ENCODE peak calls at places on chromosomes 4 and X, in six cellular contexts. One of them, this sample, is unnamed.

GRCh38 chr4:172480471-172480870 is 667.3 kb downstream of the GALNTL6 start:
- DNase-seq in upper lobe of left lung: no peak
- DNase-seq in lower lobe of right lung: no peak
- DNase-seq in HCT116: no peak
- DNase-seq in thoracic aorta: no peak
- DNase-seq in sigmoid colon: no peak
- DNase-seq in this sample: no peak

GRCh38 chr4:74675673-74676279 is 118.5 kb downstream of the BTC start:
- DNase-seq in lower lobe of right lung: no peak
- DNase-seq in upper lobe of left lung: no peak
- DNase-seq in sigmoid colon: no peak
- DNase-seq in thoracic aorta: no peak
- DNase-seq in HCT116: peak; percentile 80
- DNase-seq in this sample: peak; percentile 47

GRCh38 chrX:15606064-15606590 is 5.4 kb upstream of the ACE2 start:
- DNase-seq in sigmoid colon: no peak
- DNase-seq in upper lobe of left lung: no peak
- DNase-seq in HCT116: no peak
- DNase-seq in lower lobe of right lung: no peak
- DNase-seq in thoracic aorta: no peak
- DNase-seq in this sample: peak; percentile 31

GRCh38 chr4:164802301-164802700 is 48.4 kb downstream of the SMIM31 start:
- DNase-seq in sigmoid colon: no peak
- DNase-seq in lower lobe of right lung: no peak
- DNase-seq in thoracic aorta: no peak
- DNase-seq in HCT116: no peak
- DNase-seq in upper lobe of left lung: no peak
- DNase-seq in this sample: no peak

GRCh38 chr4:77194989-77195388 is 38.0 kb downstream of the CCNG2 start:
- DNase-seq in sigmoid colon: no peak
- DNase-seq in upper lobe of left lung: no peak
- DNase-seq in thoracic aorta: no peak
- DNase-seq in lower lobe of right lung: no peak
- DNase-seq in HCT116: no peak
- DNase-seq in this sample: no peak

GRCh38 chr4:139603576-139604387 is 47.8 kb upstream of the SETD7 start:
- DNase-seq in HCT116: peak; percentile 49
- DNase-seq in thoracic aorta: no peak
- DNase-seq in lower lobe of right lung: no peak
- DNase-seq in upper lobe of left lung: no peak
- DNase-seq in sigmoid colon: no peak
- DNase-seq in this sample: peak; percentile 51

GRCh38 chrX:14124562-14124961 is 94.9 kb upstream of the GEMIN8 start:
- DNase-seq in upper lobe of left lung: no peak
- DNase-seq in HCT116: no peak
- DNase-seq in sigmoid colon: no peak
- DNase-seq in lower lobe of right lung: no peak
- DNase-seq in thoracic aorta: no peak
- DNase-seq in this sample: no peak

GRCh38 chrX:47958943-47959342 is 44.8 kb downstream of the ZNF182 start:
- DNase-seq in lower lobe of right lung: no peak
- DNase-seq in upper lobe of left lung: no peak
- DNase-seq in HCT116: no peak
- DNase-seq in thoracic aorta: no peak
- DNase-seq in sigmoid colon: no peak
- DNase-seq in this sample: no peak

GRCh38 chrX:57596109-57596870 is 4.5 kb downstream of the ZXDB start:
- DNase-seq in HCT116: no peak
- DNase-seq in upper lobe of left lung: no peak
- DNase-seq in sigmoid colon: no peak
- DNase-seq in lower lobe of right lung: no peak
- DNase-seq in thoracic aorta: no peak
- DNase-seq in this sample: no peak

GRCh38 chrX:125436855-125437254 is 117.2 kb downstream of the TEX13C start:
- DNase-seq in HCT116: no peak
- DNase-seq in sigmoid colon: no peak
- DNase-seq in upper lobe of left lung: no peak
- DNase-seq in lower lobe of right lung: no peak
- DNase-seq in thoracic aorta: no peak
- DNase-seq in this sample: no peak

GRCh38 chr4:139454111-139454600 is at the start of gene RAB33B:
- DNase-seq in sigmoid colon: no peak
- DNase-seq in lower lobe of right lung: no peak
- DNase-seq in upper lobe of left lung: no peak
- DNase-seq in HCT116: no peak
- DNase-seq in thoracic aorta: peak; percentile 60
- DNase-seq in this sample: no peak

GRCh38 chr4:151012836-151013235 is 2.2 kb downstream of the LRBA start:
- DNase-seq in thoracic aorta: no peak
- DNase-seq in lower lobe of right lung: no peak
- DNase-seq in HCT116: peak; percentile 7
- DNase-seq in sigmoid colon: no peak
- DNase-seq in upper lobe of left lung: no peak
- DNase-seq in this sample: peak; percentile 28

GRCh38 chr4:101155368-101155767 is 192.0 kb downstream of the PPP3CA start:
- DNase-seq in lower lobe of right lung: no peak
- DNase-seq in HCT116: peak; percentile 97
- DNase-seq in upper lobe of left lung: no peak
- DNase-seq in thoracic aorta: no peak
- DNase-seq in sigmoid colon: no peak
- DNase-seq in this sample: no peak

GRCh38 chrX:94655180-94655579 is 981.2 kb downstream of the FAM133A start:
- DNase-seq in thoracic aorta: no peak
- DNase-seq in HCT116: no peak
- DNase-seq in lower lobe of right lung: peak; percentile 30
- DNase-seq in sigmoid colon: no peak
- DNase-seq in upper lobe of left lung: no peak
- DNase-seq in this sample: no peak

GRCh38 chrX:13689519-13690211 is 737 bp downstream of the RAB9A start:
- DNase-seq in lower lobe of right lung: no peak
- DNase-seq in sigmoid colon: no peak
- DNase-seq in upper lobe of left lung: no peak
- DNase-seq in HCT116: no peak
- DNase-seq in thoracic aorta: no peak
- DNase-seq in this sample: no peak

GRCh38 chr4:54011201-54011600 is 53.2 kb downstream of the CHIC2 start:
- DNase-seq in sigmoid colon: no peak
- DNase-seq in lower lobe of right lung: no peak
- DNase-seq in thoracic aorta: no peak
- DNase-seq in upper lobe of left lung: no peak
- DNase-seq in HCT116: no peak
- DNase-seq in this sample: no peak

GRCh38 chr4:163565228-163566040 is 70.9 kb downstream of the TMA16 start:
- DNase-seq in lower lobe of right lung: no peak
- DNase-seq in HCT116: no peak
- DNase-seq in thoracic aorta: no peak
- DNase-seq in sigmoid colon: no peak
- DNase-seq in upper lobe of left lung: no peak
- DNase-seq in this sample: no peak

GRCh38 chr4:85823295-85823694 is 348.3 kb downstream of the ARHGAP24 start:
- DNase-seq in upper lobe of left lung: no peak
- DNase-seq in lower lobe of right lung: no peak
- DNase-seq in thoracic aorta: no peak
- DNase-seq in HCT116: peak; percentile 27
- DNase-seq in sigmoid colon: no peak
- DNase-seq in this sample: no peak

GRCh38 chr4:61443813-61444510 is 243.8 kb downstream of the ADGRL3 start:
- DNase-seq in thoracic aorta: no peak
- DNase-seq in sigmoid colon: no peak
- DNase-seq in HCT116: no peak
- DNase-seq in upper lobe of left lung: no peak
- DNase-seq in lower lobe of right lung: no peak
- DNase-seq in this sample: no peak

GRCh38 chrX:115906881-115907280 is 263.7 kb upstream of the AGTR2 start:
- DNase-seq in HCT116: no peak
- DNase-seq in lower lobe of right lung: no peak
- DNase-seq in thoracic aorta: no peak
- DNase-seq in upper lobe of left lung: no peak
- DNase-seq in sigmoid colon: no peak
- DNase-seq in this sample: no peak

GRCh38 chr4:52954771-52955170 is 92.7 kb downstream of the RASL11B start:
- DNase-seq in lower lobe of right lung: no peak
- DNase-seq in thoracic aorta: no peak
- DNase-seq in upper lobe of left lung: no peak
- DNase-seq in sigmoid colon: no peak
- DNase-seq in HCT116: no peak
- DNase-seq in this sample: no peak

GRCh38 chr4:119103263-119103662 is 32.4 kb upstream of the MYOZ2 start:
- DNase-seq in upper lobe of left lung: no peak
- DNase-seq in thoracic aorta: no peak
- DNase-seq in sigmoid colon: peak; percentile 72
- DNase-seq in lower lobe of right lung: peak; percentile 50
- DNase-seq in HCT116: peak; percentile 85
- DNase-seq in this sample: peak; percentile 41

GRCh38 chrX:19270727-19271126 is 73.0 kb upstream of the PDHA1 start:
- DNase-seq in thoracic aorta: no peak
- DNase-seq in HCT116: no peak
- DNase-seq in upper lobe of left lung: no peak
- DNase-seq in sigmoid colon: no peak
- DNase-seq in lower lobe of right lung: no peak
- DNase-seq in this sample: no peak

GRCh38 chr4:152165146-152165545 is 370.7 kb downstream of the FBXW7 start:
- DNase-seq in lower lobe of right lung: no peak
- DNase-seq in sigmoid colon: no peak
- DNase-seq in upper lobe of left lung: no peak
- DNase-seq in HCT116: no peak
- DNase-seq in thoracic aorta: no peak
- DNase-seq in this sample: no peak

GRCh38 chr4:152038238-152038637 is 277.4 kb upstream of the GATB start:
- DNase-seq in lower lobe of right lung: no peak
- DNase-seq in HCT116: no peak
- DNase-seq in sigmoid colon: no peak
- DNase-seq in upper lobe of left lung: no peak
- DNase-seq in thoracic aorta: no peak
- DNase-seq in this sample: no peak

DNA sequence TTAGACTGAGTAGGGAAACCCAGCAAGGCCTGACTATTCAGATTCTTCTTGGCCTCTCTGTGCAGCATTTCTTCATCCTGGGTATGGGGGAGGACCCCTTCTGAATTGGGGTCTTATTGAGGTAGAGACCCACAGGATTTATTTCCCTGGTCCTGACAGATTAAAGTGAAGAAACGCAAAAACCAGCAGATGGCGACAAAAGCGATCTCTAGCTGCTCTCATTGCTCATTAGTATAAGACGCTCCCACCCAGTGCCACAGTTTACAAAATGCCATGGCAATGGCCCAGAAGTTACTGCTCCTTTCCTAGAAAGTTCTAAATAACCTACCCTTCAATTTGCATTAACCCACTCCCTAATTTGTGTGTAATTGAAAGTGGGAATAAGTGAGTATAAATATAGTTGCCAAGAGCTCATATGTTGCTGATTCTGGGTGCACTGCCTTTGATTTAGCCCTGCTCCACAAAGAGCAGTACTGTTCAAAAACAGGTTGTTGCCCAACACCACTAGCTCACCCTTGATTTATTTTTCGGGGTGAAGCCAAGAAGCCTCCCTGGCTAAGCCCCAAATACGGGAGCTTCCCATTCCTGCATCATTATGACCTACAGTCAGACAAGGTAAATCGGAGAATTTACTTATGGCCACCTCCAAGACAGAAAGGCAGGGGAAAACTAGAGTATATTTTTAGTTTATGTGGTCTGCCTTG is 3.7 kb upstream of the BEX4 start:
- DNase-seq in upper lobe of left lung: no peak
- DNase-seq in HCT116: peak; percentile 10
- DNase-seq in lower lobe of right lung: no peak
- DNase-seq in thoracic aorta: no peak
- DNase-seq in sigmoid colon: peak; percentile 63
- DNase-seq in this sample: peak; percentile 39
- TF ChIP-seq CTCF in upper lobe of left lung: no peak
- TF ChIP-seq CTCF in HCT116: peak; percentile 37
- TF ChIP-seq CTCF in lower lobe of right lung: peak; percentile 45
- TF ChIP-seq CTCF in thoracic aorta: no peak
- TF ChIP-seq CTCF in sigmoid colon: no peak
- TF ChIP-seq CTCF in this sample: peak; percentile 43

GRCh38 chrX:140034916-140035315 is 69.6 kb upstream of the CXorf66 start:
- DNase-seq in upper lobe of left lung: no peak
- DNase-seq in lower lobe of right lung: no peak
- DNase-seq in thoracic aorta: no peak
- DNase-seq in HCT116: no peak
- DNase-seq in sigmoid colon: no peak
- DNase-seq in this sample: no peak
- TF ChIP-seq CTCF in upper lobe of left lung: no peak
- TF ChIP-seq CTCF in lower lobe of right lung: no peak
- TF ChIP-seq CTCF in thoracic aorta: no peak
- TF ChIP-seq CTCF in HCT116: peak; percentile 11
- TF ChIP-seq CTCF in sigmoid colon: no peak
- TF ChIP-seq CTCF in this sample: no peak

GRCh38 chrX:87755493-87755892 is 237.9 kb downstream of the KLHL4 start:
- DNase-seq in upper lobe of left lung: no peak
- DNase-seq in sigmoid colon: no peak
- DNase-seq in HCT116: no peak
- DNase-seq in thoracic aorta: no peak
- DNase-seq in lower lobe of right lung: no peak
- DNase-seq in this sample: no peak
- TF ChIP-seq CTCF in upper lobe of left lung: no peak
- TF ChIP-seq CTCF in sigmoid colon: no peak
- TF ChIP-seq CTCF in HCT116: no peak
- TF ChIP-seq CTCF in thoracic aorta: no peak
- TF ChIP-seq CTCF in lower lobe of right lung: no peak
- TF ChIP-seq CTCF in this sample: no peak

GRCh38 chr4:150010525-150011126 is 67.6 kb upstream of the DCLK2 start:
- DNase-seq in HCT116: peak; percentile 63
- DNase-seq in lower lobe of right lung: no peak
- DNase-seq in sigmoid colon: no peak
- DNase-seq in thoracic aorta: peak; percentile 5
- DNase-seq in upper lobe of left lung: no peak
- DNase-seq in this sample: peak; percentile 24
- TF ChIP-seq CTCF in HCT116: peak; percentile 74
- TF ChIP-seq CTCF in lower lobe of right lung: peak; percentile 47
- TF ChIP-seq CTCF in sigmoid colon: peak; percentile 60
- TF ChIP-seq CTCF in thoracic aorta: peak; percentile 69
- TF ChIP-seq CTCF in upper lobe of left lung: no peak
- TF ChIP-seq CTCF in this sample: no peak

DNA sequence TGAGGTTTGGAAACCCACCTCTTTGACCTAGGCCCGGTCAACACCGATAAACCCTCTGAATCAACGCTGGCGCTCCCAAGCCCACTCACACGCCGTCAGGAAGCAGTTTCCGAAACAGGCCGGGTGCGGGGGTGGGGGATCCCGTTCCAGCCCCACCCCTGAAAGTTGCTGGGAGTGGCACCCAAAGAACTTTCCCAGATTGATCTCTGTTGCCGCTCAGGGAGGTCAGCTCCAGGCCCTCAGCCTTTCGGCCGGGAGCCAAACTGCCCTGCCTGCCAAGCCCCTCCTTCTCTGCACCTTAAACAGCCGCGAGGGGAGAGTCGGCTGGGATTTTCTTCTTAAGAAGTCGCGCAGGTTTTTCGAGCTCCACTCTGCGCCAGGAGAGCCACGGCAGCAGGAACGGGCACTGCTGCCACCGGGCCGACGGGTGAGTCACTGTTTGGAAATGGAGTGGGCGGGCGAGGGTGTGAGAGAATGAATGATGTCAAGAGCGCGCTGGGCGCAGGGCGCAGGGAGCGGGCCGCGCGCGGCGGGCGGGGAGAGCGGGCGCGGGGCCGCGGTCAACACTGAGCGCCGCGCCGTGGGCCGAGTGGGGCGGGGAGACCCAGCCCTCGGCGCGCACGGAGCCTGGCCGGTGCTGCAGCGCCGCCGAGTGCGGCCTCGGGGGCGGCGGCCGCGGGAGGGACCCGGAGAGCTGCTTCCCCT is at the start of gene SGMS2:
- DNase-seq in HCT116: peak; percentile 88
- DNase-seq in thoracic aorta: peak; percentile 92
- DNase-seq in upper lobe of left lung: peak; percentile 95
- DNase-seq in lower lobe of right lung: peak; percentile 94
- DNase-seq in sigmoid colon: peak; percentile 95
- DNase-seq in this sample: peak; percentile 88
- TF ChIP-seq CTCF in HCT116: no peak
- TF ChIP-seq CTCF in thoracic aorta: no peak
- TF ChIP-seq CTCF in upper lobe of left lung: peak; percentile 12
- TF ChIP-seq CTCF in lower lobe of right lung: no peak
- TF ChIP-seq CTCF in sigmoid colon: no peak
- TF ChIP-seq CTCF in this sample: no peak

This sample was measured in Calu3.